ENCODE peak calls at places on chromosomes 7 and 10, in nine cellular contexts. X is Panc1; N is H1; S is WERI-Rb-1; C is pancreas; K is heart left ventricle; G is astrocyte; W is lung; V is CD4-positive, alpha-beta memory T cell. Z is an unnamed sample. For H3K9me3 and H3K36me3, the result is how much of the 10 kb centered on the place peaks cover.

GRCh38 chr7:50205011-50205410 is 99.5 kb upstream of the IKZF1 start:
- DNase-seq in K (no peak), V (no peak), X (no peak), S (no peak), C (no peak), N (no peak), G (no peak), W (no peak), Z (no peak)

GRCh38 chr7:7214398-7215347 is 32.3 kb downstream of the C1GALT1 start:
- DNase-seq in V (no peak), N (no peak), K (no peak), C (no peak), G (no peak), W (no peak), S (no peak), X (no peak), Z (no peak)

GRCh38 chr7:77413861-77414424 is 2.2 kb downstream of the GSAP start:
- DNase-seq in N (no peak), K (no peak), C (no peak), V (no peak), S (no peak), G (peak), X (no peak), W (no peak), Z (peak)

GRCh38 chr10:49062229-49062628 is 53.1 kb downstream of the VSTM4 start:
- DNase-seq in C (no peak), W (no peak), V (no peak), X (no peak), K (no peak), N (no peak), G (no peak), S (no peak), Z (no peak)

GRCh38 chr7:134943785-134944400 is 42.4 kb upstream of the AGBL3 start:
- DNase-seq in V (no peak), S (no peak), X (peak), N (no peak), C (no peak), G (no peak), K (no peak), W (no peak), Z (no peak)

GRCh38 chr7:87878208-87878735 is 2.0 kb downstream of the DBF4 start:
- DNase-seq in V (no peak), G (peak), C (no peak), N (no peak), K (no peak), X (no peak), S (no peak), W (no peak), Z (no peak)

GRCh38 chr7:151592868-151593486 is 73.3 kb upstream of the RHEB start:
- DNase-seq in V (no peak), C (no peak), N (no peak), X (peak), G (peak), W (no peak), S (no peak), K (no peak), Z (no peak)

GRCh38 chr7:143487566-143487965 is 9.9 kb downstream of the TAS2R41 start:
- DNase-seq in K (peak), S (no peak), N (no peak), X (no peak), W (peak), V (no peak), C (no peak), G (peak), Z (no peak)

GRCh38 chr10:72248477-72249151 is 25.1 kb upstream of the DDIT4 start:
- DNase-seq in S (no peak), C (peak), N (peak), V (peak), W (peak), K (peak), X (no peak), G (no peak), Z (peak)

GRCh38 chr10:131212763-131213325 is 98.7 kb downstream of the TCERG1L start:
- DNase-seq in W (no peak), S (no peak), C (no peak), G (no peak), K (peak), V (no peak), N (peak), X (no peak), Z (no peak)

GRCh38 chr7:134327896-134328295 is 11.2 kb upstream of the SLC35B4 start:
- DNase-seq in X (peak), S (peak), K (peak), N (peak), V (peak), G (peak), C (no peak), W (peak), Z (peak)

DNA sequence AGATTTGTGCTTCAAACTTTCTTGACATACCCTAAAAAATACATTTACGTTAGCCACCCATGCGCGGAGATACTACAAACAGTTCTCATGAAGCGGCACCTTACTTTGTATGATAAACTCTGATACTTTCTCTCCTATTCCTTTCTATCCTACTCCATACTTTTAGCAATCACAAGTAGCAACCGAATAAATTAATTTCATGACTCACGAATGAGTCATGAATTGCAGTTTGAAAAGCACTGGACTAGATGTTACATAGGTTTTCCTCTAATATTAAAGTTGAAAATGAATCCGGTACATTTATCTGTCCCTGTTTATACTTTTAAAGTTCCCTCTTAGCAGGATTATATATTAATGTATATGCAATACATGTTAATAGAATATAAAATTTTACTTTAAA is 67.6 kb downstream of the CUBN start:
- DNase-seq in W (no peak), V (no peak), S (no peak), N (no peak), G (peak), C (no peak), X (no peak), K (no peak), Z (no peak)
- H3K4me3 ChIP-seq in W (no peak), V (no peak), S (no peak), N (no peak), G (peak), C (no peak), X (no peak), K (no peak), Z (no peak)

GRCh38 chr7:57354195-57354594 is 95.8 kb upstream of the ZNF716 start:
- DNase-seq in N (no peak), C (no peak), G (no peak), K (no peak), W (no peak), V (no peak), X (no peak), S (no peak), Z (no peak)

GRCh38 chr7:57354679-57355338 is 95.2 kb upstream of the ZNF716 start:
- DNase-seq in V (no peak), W (no peak), K (no peak), S (no peak), X (no peak), G (no peak), N (no peak), C (no peak), Z (no peak)
- H3K9me3 ChIP-seq in V (under half), W (under half), K (under half), S (under half), X (under half), G (under half), N (half or more), C (under half), Z (under half)

DNA sequence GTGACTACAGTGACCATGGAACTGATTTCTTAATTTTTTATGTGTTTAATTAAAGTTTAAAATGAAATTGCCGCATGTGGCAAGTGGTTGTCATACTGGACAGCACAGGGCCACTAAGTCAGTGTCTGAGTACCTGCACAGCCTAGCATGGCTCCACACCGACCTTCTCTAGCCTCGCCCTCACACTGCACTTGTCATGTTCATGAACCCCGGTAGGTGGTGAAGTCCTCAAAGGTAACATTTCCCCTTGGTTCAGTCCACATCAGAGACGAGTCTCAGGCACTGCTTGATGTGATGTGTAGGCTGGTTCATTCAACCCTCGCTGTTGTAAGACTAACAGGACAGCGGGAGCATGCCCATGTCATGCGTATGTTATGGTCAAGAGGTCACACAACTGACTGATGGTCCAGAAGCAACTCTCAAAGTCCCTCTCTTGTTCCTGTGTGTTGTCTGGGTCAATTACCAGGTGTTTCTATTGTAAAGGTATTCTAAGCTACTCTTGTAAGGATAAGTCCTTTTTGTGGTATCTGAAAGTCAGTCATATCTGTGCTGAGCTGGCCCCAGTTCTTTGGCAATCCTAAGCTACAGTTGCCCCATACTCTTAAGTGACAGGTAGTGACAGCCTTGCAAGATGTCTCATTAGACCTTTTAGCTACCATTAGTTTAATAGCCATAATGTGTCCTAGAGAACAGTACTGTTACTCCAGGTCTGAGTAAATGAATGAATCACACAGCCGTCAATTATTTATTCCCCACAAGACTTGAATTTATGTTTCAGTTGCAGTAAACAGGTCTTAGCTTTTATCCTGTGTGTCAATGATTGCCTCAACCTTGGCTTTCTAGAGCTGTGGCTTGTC is 32.9 kb upstream of the ZC3HAV1L start:
- DNase-seq in G (no peak), C (no peak), S (no peak), K (no peak), W (no peak), N (no peak), V (no peak), X (no peak), Z (no peak)
- H3K36me3 ChIP-seq in G (under half), C (under half), S (under half), K (half or more), W (under half), N (half or more), V (half or more), X (under half), Z (half or more)

GRCh38 chr7:149624419-149625338 is 127.1 kb upstream of the ZNF746 start:
- DNase-seq in N (peak), X (peak), C (peak), W (peak), S (peak), G (peak), K (peak), V (peak), Z (peak)

GRCh38 chr7:149621776-149622175 is 124.2 kb upstream of the ZNF746 start:
- DNase-seq in G (no peak), V (peak), K (no peak), N (no peak), W (no peak), C (no peak), X (no peak), S (no peak), Z (no peak)

GRCh38 chr7:149624006-149624405 is 126.4 kb upstream of the ZNF746 start:
- DNase-seq in K (peak), W (peak), N (no peak), S (peak), V (peak), G (no peak), C (peak), X (no peak), Z (peak)

GRCh38 chr7:149622444-149623210 is 125.0 kb upstream of the ZNF746 start:
- DNase-seq in X (no peak), S (no peak), V (no peak), N (no peak), C (no peak), K (no peak), W (no peak), G (no peak), Z (no peak)

GRCh38 chr7:149620961-149621360 is 123.4 kb upstream of the ZNF746 start:
- DNase-seq in W (no peak), V (peak), C (no peak), K (no peak), S (no peak), N (no peak), X (no peak), G (no peak), Z (no peak)
- H3K4me3 ChIP-seq in W (no peak), V (no peak), C (no peak), K (no peak), S (no peak), N (no peak), X (no peak), G (no peak), Z (no peak)

Z was measured in HAP-1.